ENCODE peak calls at places on chromosomes 3 and 15, in five cellular contexts. Z is omental fat pad, N is PC-3, P is stomach, S is astrocyte of the spinal cord. B is an unnamed sample.

GRCh38 chr3:190288836-190289235 is 33.4 kb downstream of the CLDN1 start:
- DNase-seq in N (peak), Z (no peak), P (no peak), S (no peak), B (no peak)

GRCh38 chr3:122893282-122893681 is 98.4 kb downstream of the SLC49A4 start:
- DNase-seq in N (peak), S (no peak), Z (no peak), P (no peak), B (no peak)

GRCh38 chr3:176978441-176978840 is 218.8 kb downstream of the TBL1XR1 start:
- DNase-seq in P (no peak), S (no peak), Z (no peak), N (peak), B (no peak)

GRCh38 chr3:48716982-48717746 is at the start of gene IP6K2:
- DNase-seq in S (peak), N (peak), P (peak), Z (peak), B (peak)

GRCh38 chr3:194140520-194141414 is 4.8 kb downstream of the HES1 start:
- DNase-seq in S (peak), P (peak), N (peak), Z (no peak), B (no peak)

GRCh38 chr15:75416584-75416983 is 34.9 kb downstream of the SIN3A start:
- DNase-seq in S (no peak), Z (no peak), N (no peak), P (no peak), B (no peak)

GRCh38 chr3:122100591-122101491 is 45.7 kb downstream of the CD86 start:
- DNase-seq in N (peak), P (no peak), S (no peak), Z (no peak), B (peak)

GRCh38 chr3:177674186-177674585 is 476.9 kb upstream of the TBL1XR1 start:
- DNase-seq in N (no peak), P (no peak), Z (no peak), S (no peak), B (no peak)

GRCh38 chr3:73094127-73094526 is 32.7 kb downstream of the EBLN2 start:
- DNase-seq in P (no peak), Z (no peak), N (no peak), S (no peak), B (no peak)

GRCh38 chr15:50024183-50024795 is 94.7 kb downstream of the ATP8B4 start:
- DNase-seq in P (no peak), N (no peak), Z (no peak), S (no peak), B (no peak)

GRCh38 chr3:66472313-66473134 is 28.3 kb downstream of the LRIG1 start:
- DNase-seq in S (peak), Z (no peak), P (no peak), N (peak), B (peak)

GRCh38 chr3:193852901-193853300 is 259.9 kb downstream of the OPA1 start:
- DNase-seq in Z (no peak), N (no peak), S (peak), P (no peak), B (no peak)

GRCh38 chr3:171257251-171258179 is 202.7 kb downstream of the TNIK start:
- DNase-seq in S (peak), Z (no peak), N (peak), P (no peak), B (no peak)

GRCh38 chr3:190382082-190382481 is 5.9 kb upstream of the CLDN16 start:
- DNase-seq in N (peak), P (no peak), Z (no peak), S (peak), B (no peak)

GRCh38 chr3:184154909-184155643 is at the start of gene DVL3:
- DNase-seq in S (peak), P (peak), N (peak), Z (no peak), B (no peak)

DNA sequence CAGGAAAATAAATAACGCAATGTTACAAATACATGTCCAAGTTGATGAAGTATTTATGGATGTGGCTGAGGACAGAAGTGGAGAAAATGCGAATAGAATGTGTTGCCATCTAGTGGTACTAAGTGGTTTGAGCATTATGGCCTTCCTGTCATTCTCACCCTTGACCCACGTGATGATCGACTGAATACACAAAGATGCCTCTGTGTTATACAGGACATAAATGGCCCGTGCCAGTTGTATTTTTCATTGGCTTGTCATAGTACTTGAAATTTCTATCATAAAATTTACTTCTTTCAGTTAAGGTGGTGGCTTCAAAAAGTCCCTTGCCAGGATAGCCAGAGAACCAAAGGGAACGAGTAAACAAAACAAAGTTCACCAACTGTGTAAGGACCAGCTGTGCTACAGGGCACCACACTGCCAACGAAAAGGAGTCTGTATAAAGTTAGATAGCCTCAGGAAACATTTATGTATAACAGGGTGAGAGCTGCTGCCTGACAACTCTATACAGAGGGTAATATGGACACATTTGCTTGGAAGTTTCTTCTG is 103.7 kb downstream of the MYH15 start:
- DNase-seq in N (peak), S (peak), Z (no peak), P (no peak), B (no peak)
- TF ChIP-seq CTCF in N (peak), S (peak), Z (no peak), P (peak), B (peak)

GRCh38 chr15:86115138-86115801 is 35.6 kb downstream of the AGBL1 start:
- DNase-seq in P (no peak), S (no peak), N (no peak), Z (no peak), B (no peak)
- TF ChIP-seq CTCF in P (no peak), S (no peak), N (no peak), Z (no peak), B (no peak)

DNA sequence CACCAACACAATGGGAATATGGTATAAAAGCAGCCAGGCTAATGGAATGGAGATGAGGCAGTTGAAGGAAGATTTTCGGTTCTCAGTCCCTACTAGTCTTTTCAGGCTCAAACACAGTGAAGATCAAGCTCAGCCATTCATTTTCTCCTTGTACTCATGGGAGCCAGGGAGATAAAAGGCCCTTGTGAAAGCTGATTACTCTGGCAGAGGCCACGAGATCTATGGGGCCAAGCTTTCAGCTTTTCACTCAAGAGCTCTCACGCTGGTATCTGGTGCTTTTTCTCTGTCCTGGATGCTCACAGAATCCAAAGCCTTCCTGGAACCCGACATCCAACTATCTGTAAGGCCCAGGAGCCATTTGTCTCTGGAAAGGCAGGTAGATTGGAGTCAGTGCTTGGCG is 14.5 kb upstream of the FAN1 start:
- DNase-seq in N (no peak), P (no peak), Z (no peak), S (no peak), B (no peak)
- TF ChIP-seq CTCF in N (no peak), P (no peak), Z (no peak), S (no peak), B (no peak)

DNA sequence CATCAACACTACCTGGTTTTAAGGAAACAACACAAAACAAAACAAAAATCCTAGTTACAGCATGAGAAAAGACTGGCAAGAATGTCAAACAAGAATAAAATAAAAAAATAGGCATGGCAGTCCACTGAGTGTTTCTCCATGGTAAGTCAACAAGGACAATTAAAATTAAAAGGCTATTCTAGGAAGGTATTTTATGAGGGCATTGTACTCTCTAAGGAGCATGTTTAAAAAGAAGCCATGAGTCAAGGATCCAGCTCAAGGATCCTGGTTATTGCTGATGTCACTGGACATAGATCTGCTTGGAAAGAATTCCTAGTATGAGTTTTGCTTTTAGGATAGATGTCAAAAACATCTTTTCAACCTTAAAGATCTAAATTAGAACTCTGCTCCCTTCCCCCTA is 106.7 kb downstream of the MYO5A start:
- DNase-seq in S (no peak), P (no peak), N (no peak), Z (no peak), B (no peak)
- TF ChIP-seq CTCF in S (no peak), P (no peak), N (no peak), Z (no peak), B (no peak)

GRCh38 chr15:73464602-73465001 is 21.6 kb downstream of the REC114 start:
- DNase-seq in P (no peak), N (peak), S (no peak), Z (no peak), B (no peak)
- TF ChIP-seq CTCF in P (no peak), N (peak), S (peak), Z (no peak), B (peak)